ENCODE peak calls at places on chromosomes 7 and 10, in five cellular contexts. Y, M, N, C and R are unnamed samples. For H3K4me1, the result is how much of the 10 kb centered on the place peaks cover.

GRCh38 chr7:128022631-128023532 is 8.4 kb downstream of the LRRC4 start:
- DNase-seq in Y (no peak), M (no peak), N (no peak), C (no peak), R (no peak)

GRCh38 chr10:43644252-43644651 is 4.4 kb downstream of the ZNF32 start:
- DNase-seq in Y (no peak), M (no peak), N (no peak), C (no peak), R (no peak)

GRCh38 chr7:8973601-8974000 is 540.2 kb downstream of the NXPH1 start:
- DNase-seq in Y (no peak), M (no peak), N (no peak), C (no peak), R (no peak)

GRCh38 chr7:90178592-90179279 is 24.5 kb downstream of the STEAP1 start:
- DNase-seq in Y (no peak), M (no peak), N (no peak), C (no peak), R (no peak)

GRCh38 chr7:28755255-28755654 is 202.9 kb downstream of the TRIL start:
- DNase-seq in Y (no peak), M (no peak), N (no peak), C (no peak), R (peak)

GRCh38 chr10:124262971-124263370 is 155.8 kb downstream of the OAT start:
- DNase-seq in Y (no peak), M (no peak), N (no peak), C (no peak), R (no peak)

GRCh38 chr7:80411621-80412020 is 100.2 kb downstream of the GNAT3 start:
- DNase-seq in Y (no peak), M (no peak), N (no peak), C (no peak), R (no peak)

GRCh38 chr7:7271094-7271874 is 88.9 kb downstream of the C1GALT1 start:
- DNase-seq in Y (no peak), M (peak), N (no peak), C (no peak), R (no peak)

GRCh38 chr10:31926765-31927596 is 1.6 kb downstream of the ARHGAP12 start:
- DNase-seq in Y (no peak), M (no peak), N (no peak), C (no peak), R (no peak)

GRCh38 chr10:95787447-95787846 is 31.5 kb downstream of the ENTPD1 start:
- DNase-seq in Y (no peak), M (no peak), N (no peak), C (no peak), R (no peak)

GRCh38 chr7:6375346-6376101 is 72.2 kb downstream of the DAGLB start:
- DNase-seq in Y (no peak), M (no peak), N (no peak), C (no peak), R (no peak)

GRCh38 chr10:24351883-24352778 is 143.2 kb downstream of the KIAA1217 start:
- DNase-seq in Y (no peak), M (no peak), N (no peak), C (no peak), R (no peak)

GRCh38 chr7:47371733-47372368 is 210.1 kb downstream of the TNS3 start:
- DNase-seq in Y (no peak), M (no peak), N (no peak), C (peak), R (peak)

GRCh38 chr10:132390455-132391371 is 6.3 kb upstream of the PWWP2B start:
- DNase-seq in Y (no peak), M (no peak), N (no peak), C (no peak), R (no peak)

GRCh38 chr10:86218842-86219241 is 147.8 kb downstream of the GRID1 start:
- DNase-seq in Y (no peak), M (no peak), N (no peak), C (no peak), R (no peak)

GRCh38 chr7:29808075-29808786 is 1.9 kb downstream of the WIPF3 start:
- DNase-seq in Y (no peak), M (peak), N (no peak), C (no peak), R (no peak)

DNA sequence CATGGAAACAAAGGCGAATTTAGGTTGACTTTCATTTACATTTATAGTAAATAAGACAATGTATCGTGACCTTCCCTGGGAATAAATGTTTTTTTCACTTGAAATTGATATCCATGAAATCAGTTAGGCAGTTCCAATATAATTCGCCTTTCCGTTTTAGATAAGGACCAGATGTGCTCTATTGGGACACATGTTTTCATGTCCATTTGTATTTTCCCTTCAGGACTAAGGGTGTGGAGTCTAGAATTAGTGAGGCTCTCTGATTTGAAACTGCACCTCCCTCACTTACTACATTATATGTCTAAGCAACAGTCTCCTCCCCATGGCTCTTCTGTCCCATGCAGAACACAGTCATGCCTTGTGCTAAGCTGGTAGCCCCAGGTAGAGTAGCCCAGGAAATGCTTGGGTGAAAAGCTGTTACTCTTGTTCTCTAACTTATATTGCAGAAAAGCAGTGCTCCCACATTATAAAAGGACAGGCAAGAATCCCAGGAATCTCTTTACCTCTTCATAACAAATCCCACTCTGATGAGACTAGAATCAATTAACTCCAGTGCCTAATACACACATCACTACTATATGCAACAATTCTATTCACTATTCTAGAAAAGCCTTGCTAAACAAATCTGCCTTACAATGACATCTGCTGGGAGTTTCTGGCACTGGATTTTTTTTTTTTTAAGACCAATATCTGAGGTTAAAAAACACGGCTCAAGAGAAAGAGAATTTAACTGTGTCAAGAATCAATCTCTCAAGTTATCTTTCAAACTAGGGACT is 293.9 kb downstream of the SNX13 start:
- DNase-seq in Y (no peak), M (no peak), N (no peak), C (no peak), R (no peak)
- TF ChIP-seq CTCF in Y (peak), M (peak), N (peak), C (peak), R (peak)

GRCh38 chr7:131787101-131787500 is 230.7 kb upstream of the PODXL start:
- DNase-seq in Y (no peak), M (peak), N (no peak), C (no peak), R (no peak)

GRCh38 chr7:131792311-131792710 is 235.9 kb upstream of the PODXL start:
- DNase-seq in Y (no peak), M (no peak), N (no peak), C (no peak), R (no peak)
- H3K27ac ChIP-seq in Y (no peak), M (no peak), N (no peak), C (no peak), R (no peak)

GRCh38 chr7:76354516-76354915 is 4.3 kb downstream of the YWHAG start:
- DNase-seq in Y (no peak), M (no peak), N (no peak), C (no peak), R (no peak)

GRCh38 chr7:76354981-76355730 is 3.6 kb downstream of the YWHAG start:
- DNase-seq in Y (no peak), M (no peak), N (no peak), C (no peak), R (no peak)

GRCh38 chr7:76356823-76357222 is 2.0 kb downstream of the YWHAG start:
- DNase-seq in Y (no peak), M (no peak), N (no peak), C (no peak), R (no peak)

GRCh38 chr7:76357379-76358052 is 1.3 kb downstream of the YWHAG start:
- DNase-seq in Y (no peak), M (no peak), N (no peak), C (no peak), R (no peak)

DNA sequence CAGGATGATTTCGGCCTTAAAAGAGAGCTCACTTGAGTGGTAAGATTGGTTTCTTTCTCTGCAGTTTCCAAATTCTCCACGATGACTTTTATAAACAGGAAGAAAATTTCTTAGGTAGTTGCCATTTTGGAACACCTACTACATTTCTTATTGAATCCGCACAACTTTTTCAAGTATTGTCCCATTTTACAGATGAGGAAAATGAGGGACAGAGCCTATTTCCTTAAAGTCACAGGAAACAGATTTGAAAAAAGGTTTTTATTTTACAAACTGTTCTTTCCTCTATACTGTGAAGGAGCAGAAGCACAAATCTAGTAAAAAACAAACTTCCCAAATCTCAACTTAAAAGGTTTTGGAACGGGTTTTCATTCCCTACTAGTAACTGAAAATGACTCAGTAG is 2.7 kb downstream of the YWHAG start:
- DNase-seq in Y (no peak), M (no peak), N (no peak), C (no peak), R (no peak)
- H3K4me1 ChIP-seq in Y (under half), M (half or more), N (under half), C (half or more), R (under half)

GRCh38 chr10:107169516-107169915 is 5.0 kb upstream of the SORCS1 start:
- DNase-seq in Y (no peak), M (no peak), N (no peak), C (no peak), R (no peak)
- TF ChIP-seq CTCF in Y (no peak), M (no peak), N (no peak), C (no peak), R (no peak)

DNA sequence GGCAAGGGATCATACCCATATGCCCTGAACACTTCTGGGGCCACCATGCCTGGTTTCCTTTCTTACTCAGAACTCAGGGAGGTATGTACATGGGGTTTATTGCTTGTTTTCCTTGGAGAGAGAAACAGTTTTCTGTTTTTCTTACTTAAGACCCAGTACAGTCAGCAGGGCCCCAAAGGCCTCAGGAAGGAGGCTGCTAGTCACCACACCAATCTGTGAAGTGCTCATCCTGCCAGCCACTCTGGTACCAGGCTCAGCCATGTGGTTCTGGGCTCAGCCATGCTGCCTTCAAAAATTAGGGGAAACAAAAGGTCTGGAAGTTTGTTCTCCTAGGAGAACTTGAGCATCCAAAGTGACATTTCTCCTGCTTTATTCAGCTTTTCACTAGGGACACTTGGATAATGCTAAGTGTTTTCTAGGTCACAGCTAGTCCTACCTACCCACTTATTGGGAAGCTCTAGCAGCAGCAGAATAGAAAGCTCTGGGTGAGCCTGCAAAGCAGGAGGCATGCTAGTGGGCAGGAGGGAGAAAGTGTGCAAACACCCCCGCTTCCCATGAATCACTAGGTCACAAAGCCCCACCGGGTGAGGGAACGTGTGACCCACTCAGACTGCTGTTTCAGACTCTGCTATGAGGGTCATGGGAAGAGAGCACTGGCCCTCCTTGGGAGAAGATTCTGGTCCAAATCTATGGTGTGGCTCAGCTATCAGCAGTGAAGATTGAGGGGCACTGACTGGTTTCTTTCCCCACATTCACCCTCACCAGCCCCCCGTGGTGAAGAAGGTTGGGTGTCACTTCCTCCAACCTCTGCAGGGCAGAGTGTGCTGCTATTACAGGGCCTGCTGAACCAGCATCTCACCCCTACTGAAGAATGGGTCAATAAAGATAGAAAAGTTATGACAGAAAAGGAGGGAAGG is 23.9 kb downstream of the NUDCD3 start:
- DNase-seq in Y (no peak), M (no peak), N (no peak), C (no peak), R (no peak)
- H3K27ac ChIP-seq in Y (no peak), M (no peak), N (no peak), C (no peak), R (no peak)

DNA sequence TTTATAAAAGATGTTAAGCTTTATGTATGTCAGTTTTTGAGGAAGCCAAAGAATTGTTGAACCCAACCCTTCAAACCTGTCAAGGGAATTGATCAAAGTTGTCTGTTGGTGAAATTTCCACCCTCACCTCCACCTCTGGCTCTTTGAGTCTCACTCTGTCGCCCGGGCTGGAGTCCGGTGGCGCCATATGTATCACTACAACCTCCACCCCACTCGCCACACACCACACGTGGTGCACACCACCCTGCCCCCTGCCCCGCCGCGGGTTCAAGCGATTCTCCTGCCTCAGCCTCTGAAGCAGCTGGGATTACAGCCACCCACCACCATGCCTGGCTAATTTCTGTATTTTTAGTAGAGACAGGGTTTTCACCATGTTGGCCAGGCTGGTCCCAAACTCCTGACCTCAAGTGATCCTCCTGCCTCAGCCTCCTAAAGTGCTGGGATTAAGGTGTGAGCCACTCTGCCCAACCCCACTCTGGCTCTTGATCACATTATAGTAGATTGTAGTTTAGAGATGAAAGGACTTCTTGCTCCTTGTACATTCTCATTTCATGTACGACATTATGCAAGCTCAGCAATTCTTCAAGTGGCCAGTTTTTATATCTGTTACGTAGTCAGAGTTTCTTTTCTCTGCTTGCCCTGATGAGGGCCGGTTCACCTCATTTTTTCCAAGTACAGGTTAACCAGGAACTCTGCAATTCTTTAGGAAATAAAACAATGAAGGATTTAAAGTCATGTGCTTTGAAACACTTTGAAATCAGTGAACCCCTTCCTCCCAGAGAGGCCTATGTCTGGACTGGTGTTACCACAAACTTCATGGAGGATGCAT is 7.0 kb downstream of the BAMBI start:
- DNase-seq in Y (no peak), M (no peak), N (no peak), C (no peak), R (no peak)
- H3K4me1 ChIP-seq in Y (under half), M (under half), N (under half), C (under half), R (under half)

GRCh38 chr10:4543943-4544540 is 282.0 kb upstream of the AKR1E2 start:
- DNase-seq in Y (no peak), M (no peak), N (no peak), C (no peak), R (no peak)

GRCh38 chr10:4538016-4538415 is 288.0 kb upstream of the AKR1E2 start:
- DNase-seq in Y (no peak), M (no peak), N (no peak), C (no peak), R (no peak)

GRCh38 chr10:4546500-4546899 is 279.5 kb upstream of the AKR1E2 start:
- DNase-seq in Y (no peak), M (no peak), N (no peak), C (no peak), R (no peak)

GRCh38 chr10:4545077-4545476 is 280.9 kb upstream of the AKR1E2 start:
- DNase-seq in Y (no peak), M (no peak), N (no peak), C (no peak), R (no peak)

DNA sequence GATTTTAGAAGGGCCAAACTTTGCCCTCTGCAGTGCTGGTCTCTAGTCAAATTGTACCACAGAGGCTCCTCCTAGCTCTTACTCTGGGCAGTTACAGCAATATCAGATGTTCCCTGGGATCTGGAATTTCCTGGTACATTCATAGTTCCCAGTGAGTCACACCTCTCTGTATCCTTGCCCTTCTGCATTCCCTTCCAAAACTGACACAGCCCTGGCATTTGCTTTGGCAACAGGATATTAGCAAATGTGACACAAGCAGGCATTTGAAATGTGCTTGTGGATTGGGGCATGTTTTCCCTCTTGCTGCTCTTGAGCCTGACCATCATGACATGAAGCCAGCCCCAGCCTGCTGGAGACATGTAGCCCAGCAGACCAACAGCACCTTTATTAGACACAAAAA is 284.7 kb upstream of the AKR1E2 start:
- DNase-seq in Y (peak), M (no peak), N (no peak), C (no peak), R (no peak)
- TF ChIP-seq CTCF in Y (peak), M (no peak), N (no peak), C (no peak), R (no peak)

GRCh38 chr10:73806176-73806950 is 5.0 kb downstream of the NDST2 start:
- DNase-seq in Y (no peak), M (no peak), N (no peak), C (no peak), R (no peak)
- H3K27ac ChIP-seq in Y (no peak), M (no peak), N (no peak), C (no peak), R (no peak)